ENCODE peak calls at places on chromosomes 3 and 15, in ten cellular contexts. W, Y, T, F, U, O, G, J, S and P are unnamed samples.
A peak's percentile ranks its signal among the peaks of the same experiment; 100 is the strongest.

GRCh38 chr3:113221703-113222257 is 10.4 kb downstream of the BOC start:
- DNase-seq in W (no peak), Y (no peak), T (no peak), F (no peak), U (no peak), O (no peak), G (no peak), J (no peak), S (no peak), P (no peak)

GRCh38 chr3:179688847-179689246 is 36.0 kb downstream of the USP13 start:
- DNase-seq in W (no peak), Y (no peak), T (no peak), F (peak; percentile 35), U (no peak), O (no peak), G (no peak), J (no peak), S (no peak), P (no peak)

GRCh38 chr15:81284256-81285031 is 39.5 kb downstream of the STARD5 start:
- DNase-seq in W (no peak), Y (no peak), T (no peak), F (no peak), U (no peak), O (no peak), G (no peak), J (no peak), S (no peak), P (no peak)

GRCh38 chr3:195085356-195086130 is 185.4 kb downstream of the XXYLT1 start:
- DNase-seq in W (no peak), Y (no peak), T (no peak), F (no peak), U (no peak), O (no peak), G (no peak), J (no peak), S (no peak), P (no peak)

GRCh38 chr15:82647045-82647834 is at the start of gene CPEB1:
- DNase-seq in W (peak; percentile 70), Y (peak; percentile 18), T (peak; percentile 12), F (peak; percentile 81), U (peak; percentile 28), O (no peak), G (peak; percentile 12), J (peak; percentile 46), S (peak; percentile 7), P (peak; percentile 29)

GRCh38 chr3:164332856-164333802 is 745.2 kb downstream of the SI start:
- DNase-seq in W (no peak), Y (no peak), T (no peak), F (no peak), U (no peak), O (no peak), G (no peak), J (no peak), S (no peak), P (no peak)

GRCh38 chr3:183254816-183255730 is 2.0 kb downstream of the B3GNT5 start:
- DNase-seq in W (no peak), Y (no peak), T (no peak), F (no peak), U (no peak), O (no peak), G (peak; percentile 72), J (no peak), S (no peak), P (no peak)

GRCh38 chr3:31550452-31551251 is 17.9 kb downstream of the STT3B start:
- DNase-seq in W (no peak), Y (no peak), T (no peak), F (peak; percentile 57), U (no peak), O (no peak), G (peak; percentile 51), J (no peak), S (peak; percentile 36), P (no peak)

GRCh38 chr15:26028086-26028740 is 165.1 kb upstream of the ATP10A start:
- DNase-seq in W (no peak), Y (no peak), T (no peak), F (peak; percentile 43), U (no peak), O (no peak), G (no peak), J (no peak), S (no peak), P (no peak)

GRCh38 chr3:184259878-184260570 is 1.3 kb downstream of the CAMK2N2 start:
- DNase-seq in W (peak; percentile 53), Y (no peak), T (peak; percentile 45), F (peak; percentile 68), U (no peak), O (no peak), G (peak; percentile 55), J (peak; percentile 64), S (peak; percentile 38), P (no peak)